ENCODE peak calls at places on chromosomes 12 and 14, in six cellular contexts. W is IMR-90, Y is astrocyte, O is keratinocyte, G is kidney, F is fibroblast of lung. X is an unnamed sample.
A peak's percentile ranks its signal among the peaks of the same experiment; 100 is the strongest.

GRCh38 chr12:94289551-94290312 is 141.4 kb downstream of the PLXNC1 start:
- DNase-seq in F (peak; percentile 78), Y (peak; percentile 77), W (peak; percentile 75), O (no peak), G (no peak), X (no peak)

GRCh38 chr12:4909397-4909733 is 340 bp upstream of the KCNA1 start:
- DNase-seq in O (no peak), Y (no peak), W (no peak), F (no peak), G (no peak), X (no peak)

GRCh38 chr12:39619316-39619659 is 315 bp downstream of the ABCD2 start:
- DNase-seq in W (no peak), Y (no peak), F (no peak), G (no peak), O (no peak), X (peak; percentile 46)

GRCh38 chr12:42140901-42141300 is 3.8 kb downstream of the GXYLT1 start:
- DNase-seq in F (peak; percentile 12), Y (peak; percentile 79), W (peak; percentile 53), G (no peak), O (no peak), X (no peak)

GRCh38 chr12:57016348-57016747 is at the start of gene TAC3:
- DNase-seq in F (no peak), G (no peak), O (no peak), W (no peak), Y (no peak), X (no peak)

GRCh38 chr12:56157201-56158028 is 744 bp upstream of the MYL6 start:
- DNase-seq in W (peak; percentile 83), O (no peak), F (peak; percentile 85), Y (peak; percentile 77), G (peak; percentile 93), X (peak; percentile 83)

GRCh38 chr12:9867531-9867930 is 1.6 kb downstream of the CLEC2B start:
- DNase-seq in Y (no peak), G (no peak), O (no peak), W (no peak), F (peak; percentile 7), X (no peak)

GRCh38 chr14:33457617-33458016 is 493.3 kb downstream of the EGLN3 start:
- DNase-seq in G (no peak), O (no peak), F (no peak), W (no peak), Y (no peak), X (no peak)

GRCh38 chr14:91229743-91230200 is 14.7 kb downstream of the GPR68 start:
- DNase-seq in W (peak; percentile 61), O (no peak), Y (peak; percentile 93), F (no peak), G (no peak), X (peak; percentile 78)

GRCh38 chr12:54414191-54414525 is 4.9 kb downstream of the ITGA5 start:
- DNase-seq in F (no peak), Y (no peak), O (no peak), W (no peak), G (no peak), X (no peak)

GRCh38 chr12:115619889-115620288 is 657.6 kb downstream of the MED13L start:
- DNase-seq in W (no peak), F (no peak), O (no peak), Y (no peak), G (no peak), X (no peak)

GRCh38 chr12:22543246-22544037 is 900 bp downstream of the C2CD5 start:
- DNase-seq in O (no peak), G (peak; percentile 91), F (peak; percentile 16), Y (peak; percentile 31), W (peak; percentile 8), X (peak; percentile 69)

GRCh38 chr12:95386056-95386455 is 87.9 kb upstream of the METAP2 start:
- DNase-seq in O (no peak), W (no peak), F (peak; percentile 59), Y (no peak), G (no peak), X (no peak)

GRCh38 chr12:95380997-95381786 is 92.8 kb upstream of the METAP2 start:
- DNase-seq in W (no peak), F (peak; percentile 61), G (no peak), Y (no peak), O (no peak), X (no peak)

GRCh38 chr12:95384785-95385184 is 89.2 kb upstream of the METAP2 start:
- DNase-seq in F (no peak), W (no peak), O (no peak), G (no peak), Y (no peak), X (no peak)

GRCh38 chr12:95385646-95386045 is 88.3 kb upstream of the METAP2 start:
- DNase-seq in G (no peak), F (peak; percentile 77), W (peak; percentile 19), Y (peak; percentile 29), O (no peak), X (no peak)

DNA sequence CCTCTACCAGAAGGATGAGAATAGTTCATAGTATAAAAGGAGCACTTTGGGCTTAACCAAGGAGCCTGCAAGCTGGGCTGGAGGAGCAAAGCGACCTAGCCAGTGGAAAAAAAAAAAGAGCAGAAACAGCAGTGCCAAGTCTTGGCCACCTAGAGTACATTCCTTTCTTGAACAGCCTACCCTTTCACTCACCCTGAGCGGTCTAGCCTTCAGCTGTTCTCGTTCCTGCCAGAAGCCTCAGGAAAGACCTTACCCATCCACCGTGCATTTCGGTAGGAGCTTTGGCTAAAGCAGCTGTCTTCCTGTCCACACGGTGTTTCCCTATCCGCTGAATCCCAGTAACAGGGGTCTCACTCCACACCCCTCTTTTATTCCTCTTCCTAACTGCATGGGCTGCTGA is 88.7 kb upstream of the METAP2 start:
- DNase-seq in Y (peak; percentile 30), F (peak; percentile 67), W (peak; percentile 8), G (no peak), O (no peak), X (no peak)
- H3K9ac ChIP-seq in Y (no peak overlapping the region), F (no peak overlapping the region), W (peak overlapping the region; percentile 16), G (no peak overlapping the region), O (no peak overlapping the region), X (no peak overlapping the region)

GRCh38 chr12:15978431-15978950 is 67.4 kb downstream of the DERA start:
- DNase-seq in O (peak; percentile 32), Y (peak; percentile 88), G (no peak), W (peak; percentile 60), F (peak; percentile 53), X (no peak)
- H3K4me1 ChIP-seq in O (peaks cover 18% of the 10 kb centered on the region), Y (peaks cover 29% of the 10 kb centered on the region), G (peaks cover 14% of the 10 kb centered on the region), W (peaks cover 22% of the 10 kb centered on the region), F (peaks cover 28% of the 10 kb centered on the region), X (no peaks in the 10 kb centered on the region)

GRCh38 chr14:58331111-58331510 is 32.8 kb downstream of the ARID4A start:
- DNase-seq in W (peak; percentile 99), Y (peak; percentile 96), F (peak; percentile 99), G (peak; percentile 80), O (peak; percentile 48), X (peak; percentile 91)

GRCh38 chr14:58327019-58327418 is 28.7 kb downstream of the ARID4A start:
- DNase-seq in W (no peak), F (no peak), O (no peak), Y (no peak), G (no peak), X (no peak)

DNA sequence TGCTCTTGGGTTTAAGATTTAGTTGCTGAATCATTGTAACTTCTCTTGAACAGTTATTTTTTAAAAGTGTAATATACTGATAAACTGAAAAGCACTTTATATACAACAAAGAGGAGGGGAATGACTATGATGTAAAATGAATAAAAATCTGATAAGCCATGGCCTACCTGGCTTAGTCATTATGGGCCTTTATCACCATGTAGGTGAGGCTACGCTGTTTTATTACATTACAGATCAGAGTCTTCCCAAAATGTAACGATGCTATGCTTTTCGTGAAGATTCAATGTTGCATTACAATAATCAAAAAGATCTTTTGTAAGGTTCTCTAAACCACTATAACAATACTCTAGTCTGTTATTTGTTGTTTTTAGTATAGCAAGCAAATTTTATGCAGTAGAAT is 34.2 kb downstream of the ARID4A start:
- DNase-seq in O (no peak), G (no peak), W (no peak), Y (no peak), F (no peak), X (no peak)
- H3K9ac ChIP-seq in O (no peak overlapping the region), G (no peak overlapping the region), W (no peak overlapping the region), Y (no peak overlapping the region), F (no peak overlapping the region), X (no peak overlapping the region)

GRCh38 chr12:6275609-6276246 is 34.8 kb upstream of the PLEKHG6 start:
- DNase-seq in W (no peak), O (no peak), Y (no peak), F (no peak), G (peak; percentile 13), X (no peak)
- H3K4me1 ChIP-seq in W (peaks cover 24% of the 10 kb centered on the region), O (peaks cover 62% of the 10 kb centered on the region), Y (peaks cover 33% of the 10 kb centered on the region), F (peaks cover 18% of the 10 kb centered on the region), G (peaks cover 23% of the 10 kb centered on the region), X (peaks cover 18% of the 10 kb centered on the region)

GRCh38 chr12:50786498-50787231 is 22.8 kb downstream of the ATF1 start:
- DNase-seq in Y (peak; percentile 98), F (peak; percentile 85), O (peak; percentile 92), G (no peak), W (peak; percentile 97), X (no peak)
- H3K9ac ChIP-seq in Y (peak overlapping the region; percentile 76), F (no peak overlapping the region), O (peak overlapping the region; percentile 84), G (no peak overlapping the region), W (peak overlapping the region; percentile 58), X (no peak overlapping the region)

X was measured in MM.1S.